ENCODE peak calls at places on chromosome 14, in four cellular contexts. E, Z, K and C are unnamed samples.
A peak's percentile ranks its signal among the peaks of the same experiment; 100 is the strongest.

GRCh38 chr14:83960832-83961512 is 1569.0 kb upstream of the FLRT2 start:
- DNase-seq in Z (no peak), E (no peak), K (no peak), C (no peak)

GRCh38 chr14:65361920-65362319 is 50.6 kb upstream of the FUT8 start:
- DNase-seq in Z (no peak), K (no peak), E (no peak), C (no peak)

GRCh38 chr14:99724939-99725773 is 41.1 kb downstream of the CYP46A1 start:
- DNase-seq in Z (no peak), E (peak; percentile 38), K (no peak), C (no peak)

GRCh38 chr14:103257211-103257962 is 76.7 kb upstream of the EIF5 start:
- DNase-seq in Z (peak; percentile 63), E (peak; percentile 10), K (no peak), C (no peak)

GRCh38 chr14:89486505-89486904 is 69.5 kb upstream of the FOXN3 start:
- DNase-seq in Z (no peak), K (no peak), E (no peak), C (no peak)

GRCh38 chr14:67814826-67815225 is 1.6 kb downstream of the ZFYVE26 start:
- DNase-seq in Z (no peak), K (no peak), E (no peak), C (no peak)

GRCh38 chr14:101232340-101233015 is 328.8 kb upstream of the DIO3 start:
- DNase-seq in Z (no peak), E (peak; percentile 43), K (no peak), C (no peak)

GRCh38 chr14:68950111-68950510 is 29.0 kb downstream of the ACTN1 start:
- DNase-seq in K (no peak), E (no peak), Z (peak; percentile 67), C (peak; percentile 53)

GRCh38 chr14:91509878-91510170 is 286 bp downstream of the PPP4R3A start:
- DNase-seq in Z (no peak), E (no peak), K (no peak), C (no peak)

GRCh38 chr14:94581127-94581999 is at the start of gene SERPINA5:
- DNase-seq in K (peak; percentile 52), Z (no peak), E (peak; percentile 62), C (peak; percentile 83)

GRCh38 chr14:46250113-46250703 is 401.4 kb downstream of the RPL10L start:
- DNase-seq in Z (peak; percentile 35), E (no peak), K (no peak), C (peak; percentile 2)

GRCh38 chr14:30266290-30266689 is 292.7 kb upstream of the G2E3 start:
- DNase-seq in E (no peak), K (no peak), Z (no peak), C (no peak)

GRCh38 chr14:75906680-75907280 is 75.0 kb downstream of the TGFB3 start:
- DNase-seq in Z (peak; percentile 54), E (peak; percentile 77), K (peak; percentile 50), C (peak; percentile 36)

GRCh38 chr14:71155743-71156142 is 248.5 kb downstream of the PCNX1 start:
- DNase-seq in K (no peak), E (no peak), Z (no peak), C (peak; percentile 30)

GRCh38 chr14:100547633-100548294 is 39.5 kb downstream of the BEGAIN start:
- DNase-seq in E (no peak), Z (no peak), K (no peak), C (no peak)

GRCh38 chr14:105045710-105046326 is 19.4 kb downstream of the GPR132 start:
- DNase-seq in K (peak; percentile 88), E (peak; percentile 98), Z (peak; percentile 87), C (peak; percentile 58)

DNA sequence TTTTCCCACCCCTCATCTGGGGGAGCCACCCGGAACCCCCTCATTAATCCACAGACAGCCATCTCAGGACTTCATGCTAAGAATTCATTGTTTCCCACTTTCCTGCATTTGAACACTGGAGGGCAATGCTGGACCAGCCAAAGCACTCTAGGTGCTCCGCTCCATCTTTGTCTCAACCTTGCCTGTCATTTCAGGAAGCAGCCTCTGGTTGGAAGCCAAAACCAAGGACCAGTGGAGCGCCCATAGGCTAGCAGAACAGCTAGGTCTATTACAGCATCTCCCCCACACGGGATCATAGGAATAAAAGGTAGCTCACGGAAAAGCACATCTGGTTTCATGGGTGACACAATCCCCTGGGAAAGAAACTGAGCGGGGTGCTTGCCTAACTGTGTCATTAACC is 197.1 kb downstream of the DAD1 start:
- DNase-seq in E (no peak), K (peak; percentile 19), Z (peak; percentile 67), C (peak; percentile 73)
- TF ChIP-seq RNF2 in E (no peak), K (no peak), Z (no peak), C (no peak)

GRCh38 chr14:58488550-58488949 is 61.0 kb downstream of the KIAA0586 start:
- DNase-seq in Z (no peak), E (no peak), K (no peak), C (no peak)
- TF ChIP-seq RNF2 in Z (no peak), E (no peak), K (no peak), C (no peak)

GRCh38 chr14:55092326-55092725 is 36.7 kb upstream of the LGALS3 start:
- DNase-seq in E (no peak), K (no peak), Z (no peak), C (no peak)
- TF ChIP-seq RNF2 in E (no peak), K (no peak), Z (no peak), C (no peak)

GRCh38 chr14:64337901-64338615 is 43.9 kb upstream of the ESR2 start:
- DNase-seq in K (peak; percentile 20), Z (peak; percentile 77), E (peak; percentile 88), C (peak; percentile 47)
- TF ChIP-seq RNF2 in K (no peak), Z (no peak), E (no peak), C (no peak)

GRCh38 chr14:77124345-77125274 is 17.0 kb downstream of the ZDHHC22 start:
- DNase-seq in K (peak; percentile 71), Z (peak; percentile 48), E (peak; percentile 81), C (no peak)
- TF ChIP-seq RNF2 in K (no peak), Z (no peak), E (no peak), C (no peak)

DNA sequence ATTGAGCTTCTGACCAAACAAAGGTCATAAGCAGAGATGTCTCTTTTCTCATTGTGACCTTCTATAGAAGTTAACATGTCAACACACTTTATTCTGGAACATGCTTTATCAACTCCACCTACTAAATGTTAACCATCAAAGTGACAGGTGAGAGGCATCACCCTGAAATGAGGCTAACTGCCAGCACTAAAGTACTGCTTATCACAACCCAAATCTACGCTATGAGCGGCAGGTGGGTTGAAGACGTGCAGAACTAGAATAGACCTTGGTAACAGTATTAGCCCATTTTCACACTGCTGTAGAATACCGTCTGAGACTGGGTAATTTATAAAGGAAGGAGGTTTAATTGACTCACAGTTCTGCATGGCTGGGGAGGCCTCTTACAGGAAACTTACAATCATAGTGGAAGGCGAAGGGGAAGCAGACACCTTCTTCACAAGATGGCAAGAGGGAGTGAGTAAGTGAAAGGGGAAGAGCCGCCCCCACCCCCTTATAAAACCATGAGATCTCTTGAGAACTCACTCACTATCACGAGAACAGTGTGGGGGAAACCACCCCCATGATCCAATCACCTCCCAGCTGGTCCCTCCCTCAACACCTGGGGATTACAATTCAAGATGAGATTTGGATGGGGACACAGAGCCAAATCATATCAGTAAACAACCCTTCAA is 359.0 kb downstream of the SEC23A start:
- DNase-seq in E (no peak), K (no peak), Z (no peak), C (no peak)
- TF ChIP-seq RNF2 in E (no peak), K (no peak), Z (no peak), C (no peak)

DNA sequence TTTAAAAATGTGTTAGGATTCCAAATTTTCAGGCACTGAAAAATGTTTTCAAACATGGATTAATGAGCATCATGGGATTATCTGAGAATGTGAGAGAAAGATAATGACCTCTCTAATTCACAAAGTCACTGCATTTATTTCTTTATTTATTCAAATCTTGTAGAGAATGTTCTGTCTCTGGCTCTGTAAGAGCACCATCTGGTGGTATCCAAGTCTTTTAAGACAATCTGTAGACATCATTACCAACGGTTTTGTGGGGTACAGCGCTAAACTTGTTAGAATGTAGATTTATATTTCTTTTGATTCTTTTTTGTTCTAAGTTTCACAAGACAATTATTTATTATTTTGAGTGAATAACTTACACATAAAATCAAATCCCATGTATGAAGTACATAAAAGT is 956.0 kb upstream of the NOVA1 start:
- DNase-seq in E (no peak), K (no peak), Z (peak; percentile 5), C (no peak)
- TF ChIP-seq RNF2 in E (no peak), K (no peak), Z (no peak), C (no peak)

GRCh38 chr14:61531741-61532505 is 163.4 kb upstream of the HIF1A start:
- DNase-seq in Z (no peak), K (no peak), E (no peak), C (no peak)

GRCh38 chr14:61533513-61534255 is 161.6 kb upstream of the HIF1A start:
- DNase-seq in Z (no peak), E (no peak), K (no peak), C (no peak)

GRCh38 chr14:61535032-61535431 is 160.3 kb upstream of the HIF1A start:
- DNase-seq in Z (peak; percentile 42), K (no peak), E (no peak), C (peak; percentile 56)

GRCh38 chr14:61530896-61531295 is 164.4 kb upstream of the HIF1A start:
- DNase-seq in Z (no peak), K (no peak), E (no peak), C (no peak)

DNA sequence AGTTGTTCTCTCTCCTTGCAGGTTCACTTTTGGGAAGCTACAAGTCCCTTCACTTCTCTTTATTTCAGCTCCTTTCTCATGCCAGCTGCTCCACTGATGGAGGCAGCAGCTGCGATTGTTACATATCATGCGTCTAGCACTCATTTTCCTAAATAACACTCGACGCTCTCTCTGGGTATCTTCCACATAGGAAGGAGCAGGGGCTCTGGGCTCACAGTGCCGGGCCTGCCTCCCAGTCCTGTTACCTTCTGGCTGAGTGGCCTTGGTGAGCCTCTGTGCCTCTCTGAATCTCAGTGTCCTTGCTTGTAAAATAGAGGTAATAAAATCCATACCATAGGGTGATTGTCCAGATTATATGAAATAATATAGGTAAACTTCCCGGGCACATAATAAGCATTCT is 162.5 kb upstream of the HIF1A start:
- DNase-seq in K (no peak), E (no peak), Z (no peak), C (no peak)
- TF ChIP-seq RNF2 in K (no peak), E (no peak), Z (no peak), C (no peak)